ENCODE peak calls at places on chromosome 6, in seven cellular contexts. A, S, Q, H, W, V and K are unnamed samples.

GRCh38 chr6:142725024-142725770 is 219.8 kb downstream of the HIVEP2 start:
- DNase-seq in A (no peak), S (no peak), Q (no peak), H (no peak), W (no peak), V (no peak), K (no peak)

GRCh38 chr6:43716099-43716498 is 28.5 kb upstream of the MRPS18A start:
- DNase-seq in A (no peak), S (no peak), Q (no peak), H (no peak), W (no peak), V (peak; percentile 70), K (no peak)

GRCh38 chr6:42729731-42730130 is 7.3 kb upstream of the PRPH2 start:
- DNase-seq in A (no peak), S (no peak), Q (no peak), H (peak; percentile 80), W (no peak), V (no peak), K (no peak)

GRCh38 chr6:5869676-5870075 is 137.0 kb downstream of the NRN1 start:
- DNase-seq in A (no peak), S (no peak), Q (no peak), H (no peak), W (no peak), V (no peak), K (no peak)

GRCh38 chr6:21885101-21885500 is 291.6 kb downstream of the SOX4 start:
- DNase-seq in A (no peak), S (no peak), Q (no peak), H (peak; percentile 20), W (no peak), V (no peak), K (no peak)

GRCh38 chr6:16060039-16060438 is 68.8 kb upstream of the MYLIP start:
- DNase-seq in A (no peak), S (no peak), Q (no peak), H (no peak), W (no peak), V (no peak), K (no peak)

GRCh38 chr6:35280903-35281302 is 16.7 kb upstream of the DEF6 start:
- DNase-seq in A (no peak), S (no peak), Q (no peak), H (no peak), W (no peak), V (no peak), K (no peak)

GRCh38 chr6:54907316-54907715 is 60.7 kb downstream of the FAM83B start:
- DNase-seq in A (no peak), S (no peak), Q (no peak), H (no peak), W (no peak), V (no peak), K (no peak)

GRCh38 chr6:1856381-1856780 is 246.7 kb downstream of the FOXC1 start:
- DNase-seq in A (no peak), S (no peak), Q (no peak), H (peak; percentile 2), W (no peak), V (peak; percentile 78), K (no peak)

GRCh38 chr6:133646021-133646682 is 242.8 kb upstream of the TCF21 start:
- DNase-seq in A (no peak), S (no peak), Q (no peak), H (peak; percentile 80), W (no peak), V (no peak), K (no peak)

GRCh38 chr6:165910184-165910583 is 247.1 kb upstream of the PDE10A start:
- DNase-seq in A (no peak), S (no peak), Q (no peak), H (no peak), W (no peak), V (no peak), K (no peak)

GRCh38 chr6:169988769-169989550 is 237.5 kb downstream of the ERMARD start:
- DNase-seq in A (no peak), S (no peak), Q (no peak), H (no peak), W (no peak), V (peak; percentile 74), K (no peak)

GRCh38 chr6:163711615-163712568 is 297.4 kb downstream of the QKI start:
- DNase-seq in A (no peak), S (no peak), Q (no peak), H (peak; percentile 59), W (no peak), V (no peak), K (no peak)

GRCh38 chr6:166307981-166308768 is at the start of gene PRR18:
- DNase-seq in A (no peak), S (no peak), Q (no peak), H (peak; percentile 31), W (peak; percentile 55), V (no peak), K (no peak)

GRCh38 chr6:31769684-31770371 is 7.3 kb downstream of the VWA7 start:
- DNase-seq in A (peak; percentile 75), S (peak; percentile 77), Q (peak; percentile 55), H (peak; percentile 60), W (peak; percentile 55), V (no peak), K (peak; percentile 77)

GRCh38 chr6:87756858-87757257 is 54.8 kb upstream of the AKIRIN2 start:
- DNase-seq in A (no peak), S (no peak), Q (no peak), H (peak; percentile 92), W (no peak), V (no peak), K (no peak)

GRCh38 chr6:33017024-33017423 is 7.6 kb upstream of the HLA-DOA start:
- DNase-seq in A (no peak), S (no peak), Q (no peak), H (no peak), W (no peak), V (no peak), K (no peak)

GRCh38 chr6:111985202-111985731 is 68.6 kb upstream of the CCN6 start:
- DNase-seq in A (peak; percentile 33), S (no peak), Q (peak; percentile 78), H (peak; percentile 98), W (no peak), V (no peak), K (no peak)

GRCh38 chr6:156686429-156686939 is 90.7 kb upstream of the ARID1B start:
- DNase-seq in A (no peak), S (peak; percentile 58), Q (no peak), H (peak; percentile 84), W (peak; percentile 80), V (no peak), K (no peak)

GRCh38 chr6:145964948-145965366 is 799 bp upstream of the SHPRH start:
- DNase-seq in A (peak; percentile 11), S (peak; percentile 11), Q (no peak), H (peak; percentile 10), W (no peak), V (no peak), K (no peak)

GRCh38 chr6:340991-341827 is 48.9 kb downstream of the DUSP22 start:
- DNase-seq in A (no peak), S (no peak), Q (no peak), H (no peak), W (no peak), V (no peak), K (no peak)

GRCh38 chr6:115643762-115644161 is 416.9 kb downstream of the FRK start:
- DNase-seq in A (no peak), S (no peak), Q (no peak), H (peak; percentile 18), W (no peak), V (no peak), K (no peak)

GRCh38 chr6:17439243-17439993 is 46.0 kb downstream of the CAP2 start:
- DNase-seq in A (no peak), S (no peak), Q (no peak), H (peak; percentile 32), W (no peak), V (no peak), K (no peak)

GRCh38 chr6:72140795-72141194 is 254.4 kb downstream of the RIMS1 start:
- DNase-seq in A (no peak), S (no peak), Q (no peak), H (peak; percentile 22), W (no peak), V (no peak), K (no peak)

GRCh38 chr6:100078509-100078908 is 84.5 kb upstream of the MCHR2 start:
- DNase-seq in A (no peak), S (no peak), Q (peak; percentile 41), H (peak; percentile 57), W (peak; percentile 69), V (no peak), K (no peak)

GRCh38 chr6:26240981-26241770 is 123.8 kb upstream of the BTN3A2 start:
- DNase-seq in A (peak; percentile 54), S (peak; percentile 53), Q (no peak), H (peak; percentile 67), W (peak; percentile 45), V (peak; percentile 73), K (no peak)
- H3K4me3 ChIP-seq in A (peak overlapping the region; percentile 66), S (peak overlapping the region; percentile 91), Q (peak overlapping the region; percentile 42), H (peak overlapping the region; percentile 74), W (peak overlapping the region; percentile 57), V (peak overlapping the region; percentile 61), K (peak overlapping the region; percentile 55)

GRCh38 chr6:19303381-19303780 is 533.8 kb upstream of the ID4 start:
- DNase-seq in A (no peak), S (no peak), Q (no peak), H (peak; percentile 16), W (no peak), V (no peak), K (no peak)
- H3K27ac ChIP-seq in A (no peak overlapping the region), S (no peak overlapping the region), Q (no peak overlapping the region), H (no peak overlapping the region), W (no peak overlapping the region), V (no peak overlapping the region), K (no peak overlapping the region)

GRCh38 chr6:89566011-89566775 is 72.4 kb downstream of the LYRM2 start:
- DNase-seq in A (no peak), S (no peak), Q (no peak), H (no peak), W (peak; percentile 31), V (no peak), K (no peak)
- H3K4me1 ChIP-seq in A (no peaks in the 10 kb centered on the region), S (no peaks in the 10 kb centered on the region), Q (no peaks in the 10 kb centered on the region), H (no peaks in the 10 kb centered on the region), W (peaks cover 73% of the 10 kb centered on the region), V (no peaks in the 10 kb centered on the region), K (no peaks in the 10 kb centered on the region)

DNA sequence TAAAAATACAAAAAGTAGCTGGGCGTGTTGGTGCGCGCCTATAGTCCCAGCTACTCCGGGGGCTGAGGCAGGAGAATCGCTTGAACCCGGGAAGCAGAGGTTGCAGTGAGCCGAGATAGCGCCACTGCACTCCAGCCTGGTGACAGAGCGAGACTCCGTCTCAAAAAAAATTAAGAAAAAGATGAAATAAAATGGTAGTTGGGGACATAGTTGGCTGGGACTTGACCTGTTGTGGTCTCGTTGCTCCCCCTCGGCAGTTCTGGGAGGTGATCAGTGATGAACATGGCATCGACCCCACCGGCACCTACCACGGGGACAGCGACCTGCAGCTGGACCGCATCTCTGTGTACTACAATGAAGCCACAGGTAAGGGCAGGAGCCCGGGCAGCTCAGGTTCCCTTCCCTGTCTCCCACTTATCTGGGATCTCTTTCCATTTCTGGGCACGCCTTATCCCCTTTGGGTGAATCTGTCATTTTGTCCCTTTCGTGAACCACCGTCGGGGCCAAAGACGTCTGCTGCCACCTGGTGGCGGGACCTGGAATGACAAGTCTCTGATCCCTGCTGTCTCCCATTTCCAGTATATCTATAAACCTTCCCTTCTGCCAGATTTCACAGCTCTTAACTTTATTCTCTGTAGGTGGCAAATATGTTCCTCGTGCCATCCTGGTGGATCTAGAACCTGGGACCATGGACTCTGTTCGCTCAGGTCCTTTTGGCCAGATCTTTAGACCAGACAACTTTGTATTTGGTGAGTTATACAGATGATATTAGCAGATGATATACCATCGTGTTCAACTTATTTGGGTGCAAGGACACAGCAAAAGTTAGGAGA is 2.3 kb downstream of the TUBB start:
- DNase-seq in A (peak; percentile 83), S (peak; percentile 83), Q (no peak), H (peak; percentile 79), W (peak; percentile 76), V (peak; percentile 90), K (peak; percentile 74)
- H3K4me3 ChIP-seq in A (peak overlapping the region; percentile 67), S (peak overlapping the region; percentile 64), Q (peak overlapping the region; percentile 84), H (peak overlapping the region; percentile 97), W (peak overlapping the region; percentile 85), V (peak overlapping the region; percentile 75), K (peak overlapping the region; percentile 80)

GRCh38 chr6:12262236-12263061 is 27.7 kb upstream of the EDN1 start:
- DNase-seq in A (no peak), S (no peak), Q (no peak), H (no peak), W (no peak), V (no peak), K (no peak)
- H3K27ac ChIP-seq in A (no peak overlapping the region), S (no peak overlapping the region), Q (no peak overlapping the region), H (no peak overlapping the region), W (no peak overlapping the region), V (no peak overlapping the region), K (no peak overlapping the region)